ENCODE peak calls at places on chromosomes 7 and 10, in four cellular contexts. K is PC-3, N is MM.1S, O is GM23248. T is an unnamed sample.

GRCh38 chr10:78045237-78045636 is 11.6 kb downstream of the RPS24 start:
- DNase-seq in N (peak; percentile 79), O (no peak), K (peak; percentile 58), T (no peak)

GRCh38 chr7:90594791-90595317 is 1.3 kb upstream of the CDK14 start:
- DNase-seq in N (no peak), K (peak; percentile 90), O (peak; percentile 96), T (peak; percentile 54)

GRCh38 chr10:91156196-91156595 is 64.3 kb upstream of the PCGF5 start:
- DNase-seq in N (no peak), K (no peak), O (no peak), T (no peak)

GRCh38 chr10:18557960-18558359 is 93.4 kb downstream of the NSUN6 start:
- DNase-seq in O (no peak), N (no peak), K (no peak), T (no peak)

GRCh38 chr7:142703655-142704310 is 45.5 kb upstream of the PRSS1 start:
- DNase-seq in O (no peak), K (no peak), N (no peak), T (no peak)

GRCh38 chr10:17418249-17418648 is 36.1 kb downstream of the ST8SIA6 start:
- DNase-seq in N (no peak), O (peak; percentile 18), K (no peak), T (no peak)

GRCh38 chr7:26865094-26865388 is 651 bp upstream of the SKAP2 start:
- DNase-seq in K (no peak), O (peak; percentile 88), N (no peak), T (peak; percentile 77)

GRCh38 chr10:106515206-106515790 is 649.2 kb downstream of the SORCS1 start:
- DNase-seq in O (no peak), K (no peak), N (no peak), T (peak; percentile 50)

GRCh38 chr10:18684416-18684815 is 25.2 kb downstream of the ARL5B start:
- DNase-seq in K (no peak), N (no peak), O (no peak), T (no peak)

GRCh38 chr7:75650062-75650461 is 88.7 kb downstream of the HIP1 start:
- DNase-seq in O (no peak), K (no peak), N (no peak), T (peak; percentile 64)

GRCh38 chr10:33478675-33479125 is 144.2 kb upstream of the NRP1 start:
- DNase-seq in N (no peak), O (no peak), K (no peak), T (no peak)
- TF ChIP-seq EZH2phosphoT487 in N (no peak), O (no peak), K (no peak), T (no peak)

GRCh38 chr10:47369251-47369894 is 14.7 kb downstream of the ZNF488 start:
- DNase-seq in O (no peak), N (no peak), K (no peak), T (no peak)
- H3K4me2 ChIP-seq in O (no peak overlapping the region), N (no peak overlapping the region), K (no peak overlapping the region), T (no peak overlapping the region)

GRCh38 chr7:37441405-37441797 is 7.3 kb downstream of the ELMO1 start:
- DNase-seq in N (no peak), K (no peak), O (no peak), T (peak; percentile 30)
- H3K4me1 ChIP-seq in N (no peaks in the 10 kb centered on the region), K (no peaks in the 10 kb centered on the region), O (no peaks in the 10 kb centered on the region), T (peaks cover 15% of the 10 kb centered on the region)

GRCh38 chr7:132115758-132116157 is 460.5 kb downstream of the PLXNA4 start:
- DNase-seq in O (no peak), N (no peak), K (peak; percentile 1), T (no peak)

GRCh38 chr7:132117636-132118035 is 458.6 kb downstream of the PLXNA4 start:
- DNase-seq in N (no peak), O (no peak), K (no peak), T (no peak)

GRCh38 chr7:132117181-132117580 is 459.1 kb downstream of the PLXNA4 start:
- DNase-seq in K (peak; percentile 74), O (peak; percentile 86), N (no peak), T (no peak)

GRCh38 chr7:132115028-132115427 is 461.2 kb downstream of the PLXNA4 start:
- DNase-seq in K (no peak), N (no peak), O (no peak), T (no peak)

DNA sequence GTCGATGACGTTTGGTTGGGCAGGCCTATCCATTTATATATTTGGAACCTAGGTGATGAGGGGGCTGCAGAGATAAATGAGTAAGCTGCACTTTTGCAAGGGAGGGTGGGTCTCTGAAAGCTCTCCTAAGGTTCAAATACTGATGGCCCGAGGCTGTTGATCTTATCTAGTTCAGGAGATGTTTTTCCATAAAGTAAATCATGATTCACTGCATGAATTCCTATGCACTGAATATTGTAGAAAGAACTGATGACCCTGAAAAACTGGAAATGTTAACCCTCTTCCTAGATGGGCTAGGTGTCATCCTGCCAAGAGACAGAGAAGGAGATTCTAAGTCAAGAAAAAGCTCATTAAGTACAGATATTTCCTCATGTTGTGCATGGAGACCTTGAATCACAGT is 459.9 kb downstream of the PLXNA4 start:
- DNase-seq in N (no peak), K (peak; percentile 96), O (peak; percentile 69), T (no peak)
- TF ChIP-seq EZH2phosphoT487 in N (no peak), K (no peak), O (no peak), T (no peak)

GRCh38 chr7:132424821-132425739 is 151.2 kb downstream of the PLXNA4 start:
- DNase-seq in K (no peak), O (no peak), N (no peak), T (no peak)
- H3K4me2 ChIP-seq in K (no peak overlapping the region), O (no peak overlapping the region), N (no peak overlapping the region), T (no peak overlapping the region)

GRCh38 chr7:44050915-44051560 is 6.5 kb downstream of the DBNL start:
- DNase-seq in K (no peak), O (no peak), N (no peak), T (no peak)
- H3K4me1 ChIP-seq in K (peaks cover 25% of the 10 kb centered on the region), O (no peaks in the 10 kb centered on the region), N (peaks cover 12% of the 10 kb centered on the region), T (no peaks in the 10 kb centered on the region)